ENCODE peak calls at places on chromosomes 16 and 17, in ten cellular contexts. One of them, this sample, is unnamed.

GRCh38 chr17:37392024-37392590 is 14.5 kb downstream of the ACACA start:
- DNase-seq in Peyer's patch: no peak
- DNase-seq in breast epithelium: no peak
- DNase-seq in IMR-90: peak; percentile 90
- DNase-seq in A549: no peak
- DNase-seq in prostate gland: no peak
- DNase-seq in sigmoid colon: no peak
- DNase-seq in heart left ventricle: no peak
- DNase-seq in transverse colon: no peak
- DNase-seq in stomach: no peak
- DNase-seq in this sample: no peak

GRCh38 chr16:29315916-29316517 is 90.5 kb downstream of the NPIPB11 start:
- DNase-seq in A549: no peak
- DNase-seq in sigmoid colon: peak; percentile 27
- DNase-seq in transverse colon: no peak
- DNase-seq in breast epithelium: no peak
- DNase-seq in stomach: no peak
- DNase-seq in IMR-90: no peak
- DNase-seq in heart left ventricle: no peak
- DNase-seq in Peyer's patch: no peak
- DNase-seq in prostate gland: no peak
- DNase-seq in this sample: no peak

GRCh38 chr16:11178424-11178823 is 77.6 kb downstream of the SOCS1 start:
- DNase-seq in transverse colon: no peak
- DNase-seq in stomach: no peak
- DNase-seq in sigmoid colon: no peak
- DNase-seq in A549: no peak
- DNase-seq in Peyer's patch: no peak
- DNase-seq in heart left ventricle: no peak
- DNase-seq in breast epithelium: no peak
- DNase-seq in prostate gland: no peak
- DNase-seq in IMR-90: no peak
- DNase-seq in this sample: no peak

GRCh38 chr16:49858200-49859129 is 2.6 kb upstream of the ZNF423 start:
- DNase-seq in IMR-90: no peak
- DNase-seq in heart left ventricle: peak; percentile 82
- DNase-seq in Peyer's patch: peak; percentile 54
- DNase-seq in prostate gland: no peak
- DNase-seq in A549: peak; percentile 17
- DNase-seq in breast epithelium: no peak
- DNase-seq in transverse colon: peak; percentile 58
- DNase-seq in stomach: no peak
- DNase-seq in sigmoid colon: peak; percentile 83
- DNase-seq in this sample: no peak

GRCh38 chr16:83899272-83899897 is 470 bp downstream of the MLYCD start:
- DNase-seq in sigmoid colon: peak; percentile 77
- DNase-seq in A549: peak; percentile 31
- DNase-seq in transverse colon: peak; percentile 67
- DNase-seq in stomach: peak; percentile 61
- DNase-seq in IMR-90: peak; percentile 66
- DNase-seq in prostate gland: no peak
- DNase-seq in heart left ventricle: peak; percentile 77
- DNase-seq in Peyer's patch: peak; percentile 69
- DNase-seq in breast epithelium: no peak
- DNase-seq in this sample: peak; percentile 55

GRCh38 chr16:78383118-78383517 is 283.7 kb downstream of the WWOX start:
- DNase-seq in IMR-90: no peak
- DNase-seq in prostate gland: no peak
- DNase-seq in Peyer's patch: no peak
- DNase-seq in breast epithelium: no peak
- DNase-seq in A549: no peak
- DNase-seq in transverse colon: no peak
- DNase-seq in stomach: no peak
- DNase-seq in heart left ventricle: no peak
- DNase-seq in sigmoid colon: no peak
- DNase-seq in this sample: no peak

GRCh38 chr17:68328676-68329075 is 37.4 kb downstream of the ARSG start:
- DNase-seq in A549: no peak
- DNase-seq in stomach: no peak
- DNase-seq in heart left ventricle: no peak
- DNase-seq in transverse colon: no peak
- DNase-seq in prostate gland: no peak
- DNase-seq in Peyer's patch: no peak
- DNase-seq in sigmoid colon: no peak
- DNase-seq in IMR-90: peak; percentile 7
- DNase-seq in breast epithelium: peak; percentile 47
- DNase-seq in this sample: no peak

GRCh38 chr17:18323007-18323406 is 7.9 kb downstream of the SMCR8 start:
- DNase-seq in heart left ventricle: no peak
- DNase-seq in A549: peak; percentile 30
- DNase-seq in Peyer's patch: no peak
- DNase-seq in sigmoid colon: peak; percentile 25
- DNase-seq in breast epithelium: no peak
- DNase-seq in transverse colon: no peak
- DNase-seq in IMR-90: peak; percentile 21
- DNase-seq in prostate gland: no peak
- DNase-seq in stomach: no peak
- DNase-seq in this sample: no peak

GRCh38 chr16:75402174-75402820 is 31.0 kb downstream of the CFDP1 start:
- DNase-seq in A549: no peak
- DNase-seq in stomach: no peak
- DNase-seq in prostate gland: no peak
- DNase-seq in heart left ventricle: no peak
- DNase-seq in transverse colon: no peak
- DNase-seq in IMR-90: peak; percentile 75
- DNase-seq in Peyer's patch: no peak
- DNase-seq in sigmoid colon: no peak
- DNase-seq in breast epithelium: no peak
- DNase-seq in this sample: no peak
- TF ChIP-seq POLR2A in A549: no peak
- TF ChIP-seq POLR2A in stomach: no peak
- TF ChIP-seq POLR2A in prostate gland: no peak
- TF ChIP-seq POLR2A in heart left ventricle: no peak
- TF ChIP-seq POLR2A in transverse colon: no peak
- TF ChIP-seq POLR2A in IMR-90: no peak
- TF ChIP-seq POLR2A in Peyer's patch: no peak
- TF ChIP-seq POLR2A in sigmoid colon: no peak
- TF ChIP-seq POLR2A in breast epithelium: no peak
- TF ChIP-seq POLR2A in this sample: no peak

GRCh38 chr16:81470796-81471636 is 26.4 kb downstream of the CMIP start:
- DNase-seq in IMR-90: no peak
- DNase-seq in breast epithelium: no peak
- DNase-seq in sigmoid colon: no peak
- DNase-seq in heart left ventricle: no peak
- DNase-seq in stomach: no peak
- DNase-seq in transverse colon: no peak
- DNase-seq in prostate gland: no peak
- DNase-seq in A549: no peak
- DNase-seq in Peyer's patch: no peak
- DNase-seq in this sample: no peak

GRCh38 chr16:81473561-81473960 is 29.0 kb downstream of the CMIP start:
- DNase-seq in IMR-90: peak; percentile 54
- DNase-seq in Peyer's patch: no peak
- DNase-seq in A549: no peak
- DNase-seq in breast epithelium: no peak
- DNase-seq in transverse colon: no peak
- DNase-seq in stomach: no peak
- DNase-seq in prostate gland: no peak
- DNase-seq in heart left ventricle: no peak
- DNase-seq in sigmoid colon: no peak
- DNase-seq in this sample: no peak

GRCh38 chr16:81473066-81473488 is 28.5 kb downstream of the CMIP start:
- DNase-seq in stomach: no peak
- DNase-seq in breast epithelium: no peak
- DNase-seq in prostate gland: no peak
- DNase-seq in A549: no peak
- DNase-seq in IMR-90: no peak
- DNase-seq in heart left ventricle: no peak
- DNase-seq in Peyer's patch: no peak
- DNase-seq in transverse colon: no peak
- DNase-seq in sigmoid colon: no peak
- DNase-seq in this sample: no peak

GRCh38 chr16:81472391-81472790 is 27.8 kb downstream of the CMIP start:
- DNase-seq in sigmoid colon: no peak
- DNase-seq in stomach: no peak
- DNase-seq in IMR-90: no peak
- DNase-seq in prostate gland: no peak
- DNase-seq in heart left ventricle: no peak
- DNase-seq in breast epithelium: no peak
- DNase-seq in transverse colon: no peak
- DNase-seq in Peyer's patch: no peak
- DNase-seq in A549: no peak
- DNase-seq in this sample: no peak

DNA sequence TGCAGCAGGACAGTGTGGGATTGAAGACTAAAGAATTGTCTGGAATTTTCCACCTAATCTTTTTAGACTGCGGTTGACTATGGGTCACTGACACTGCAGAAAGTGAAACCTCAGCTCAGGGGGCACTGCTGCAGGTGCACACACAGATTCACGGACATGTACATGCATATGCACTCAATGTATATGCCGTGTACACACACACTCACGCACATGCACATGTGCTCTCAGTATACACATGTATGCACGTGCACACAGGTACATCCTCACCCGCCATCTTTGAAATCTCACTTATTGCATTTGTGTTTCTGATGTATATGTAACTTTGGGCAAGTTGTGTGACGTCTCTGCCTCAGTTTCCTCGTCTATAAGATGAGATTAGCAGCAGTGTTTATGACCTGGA is 27.3 kb downstream of the CMIP start:
- DNase-seq in A549: no peak
- DNase-seq in heart left ventricle: no peak
- DNase-seq in breast epithelium: no peak
- DNase-seq in IMR-90: no peak
- DNase-seq in Peyer's patch: no peak
- DNase-seq in transverse colon: no peak
- DNase-seq in stomach: no peak
- DNase-seq in prostate gland: no peak
- DNase-seq in sigmoid colon: no peak
- DNase-seq in this sample: no peak
- H3K4me1 ChIP-seq in A549: peaks cover 81% of the 10 kb centered on the region
- H3K4me1 ChIP-seq in heart left ventricle: no peaks in the 10 kb centered on the region
- H3K4me1 ChIP-seq in breast epithelium: peaks cover 7% of the 10 kb centered on the region
- H3K4me1 ChIP-seq in IMR-90: peaks cover 11% of the 10 kb centered on the region
- H3K4me1 ChIP-seq in Peyer's patch: peaks cover 26% of the 10 kb centered on the region
- H3K4me1 ChIP-seq in transverse colon: peaks cover 50% of the 10 kb centered on the region
- H3K4me1 ChIP-seq in stomach: peaks cover 32% of the 10 kb centered on the region
- H3K4me1 ChIP-seq in prostate gland: no peaks in the 10 kb centered on the region
- H3K4me1 ChIP-seq in sigmoid colon: peaks cover 9% of the 10 kb centered on the region
- H3K4me1 ChIP-seq in this sample: peaks cover 24% of the 10 kb centered on the region

GRCh38 chr17:42530952-42531454 is 5.0 kb upstream of the NAGLU start:
- DNase-seq in A549: no peak
- DNase-seq in Peyer's patch: no peak
- DNase-seq in transverse colon: no peak
- DNase-seq in stomach: no peak
- DNase-seq in IMR-90: no peak
- DNase-seq in breast epithelium: no peak
- DNase-seq in prostate gland: no peak
- DNase-seq in sigmoid colon: no peak
- DNase-seq in heart left ventricle: peak; percentile 41
- DNase-seq in this sample: peak; percentile 82

GRCh38 chr17:42529054-42529453 is 7.0 kb upstream of the NAGLU start:
- DNase-seq in prostate gland: no peak
- DNase-seq in IMR-90: no peak
- DNase-seq in breast epithelium: no peak
- DNase-seq in stomach: no peak
- DNase-seq in A549: no peak
- DNase-seq in heart left ventricle: no peak
- DNase-seq in transverse colon: no peak
- DNase-seq in sigmoid colon: no peak
- DNase-seq in Peyer's patch: no peak
- DNase-seq in this sample: peak; percentile 47

GRCh38 chr17:42527932-42528331 is 8.1 kb upstream of the NAGLU start:
- DNase-seq in stomach: no peak
- DNase-seq in heart left ventricle: no peak
- DNase-seq in prostate gland: no peak
- DNase-seq in sigmoid colon: peak; percentile 48
- DNase-seq in IMR-90: no peak
- DNase-seq in transverse colon: no peak
- DNase-seq in breast epithelium: no peak
- DNase-seq in Peyer's patch: no peak
- DNase-seq in A549: no peak
- DNase-seq in this sample: no peak

GRCh38 chr17:42535400-42536047 is 517 bp upstream of the NAGLU start:
- DNase-seq in transverse colon: no peak
- DNase-seq in stomach: no peak
- DNase-seq in IMR-90: no peak
- DNase-seq in prostate gland: no peak
- DNase-seq in heart left ventricle: no peak
- DNase-seq in sigmoid colon: no peak
- DNase-seq in A549: no peak
- DNase-seq in breast epithelium: no peak
- DNase-seq in Peyer's patch: no peak
- DNase-seq in this sample: no peak

GRCh38 chr17:42531455-42532354 is 4.3 kb upstream of the NAGLU start:
- DNase-seq in breast epithelium: no peak
- DNase-seq in Peyer's patch: peak; percentile 86
- DNase-seq in stomach: peak; percentile 70
- DNase-seq in transverse colon: peak; percentile 76
- DNase-seq in prostate gland: no peak
- DNase-seq in heart left ventricle: peak; percentile 87
- DNase-seq in sigmoid colon: peak; percentile 83
- DNase-seq in IMR-90: peak; percentile 34
- DNase-seq in A549: no peak
- DNase-seq in this sample: peak; percentile 82
- H3K4me3 ChIP-seq in breast epithelium: peak overlapping the region; percentile 48
- H3K4me3 ChIP-seq in Peyer's patch: peak overlapping the region; percentile 45
- H3K4me3 ChIP-seq in stomach: peak overlapping the region; percentile 45
- H3K4me3 ChIP-seq in transverse colon: peak overlapping the region; percentile 13
- H3K4me3 ChIP-seq in prostate gland: peak overlapping the region; percentile 41
- H3K4me3 ChIP-seq in heart left ventricle: peak overlapping the region; percentile 58
- H3K4me3 ChIP-seq in sigmoid colon: peak overlapping the region; percentile 37
- H3K4me3 ChIP-seq in IMR-90: peak overlapping the region; percentile 42
- H3K4me3 ChIP-seq in A549: peak overlapping the region; percentile 55
- H3K4me3 ChIP-seq in this sample: peak overlapping the region; percentile 40

GRCh38 chr16:4426722-4427372 is 1.2 kb downstream of the DNAJA3 start:
- DNase-seq in A549: no peak
- DNase-seq in stomach: no peak
- DNase-seq in IMR-90: no peak
- DNase-seq in transverse colon: no peak
- DNase-seq in prostate gland: no peak
- DNase-seq in Peyer's patch: no peak
- DNase-seq in sigmoid colon: no peak
- DNase-seq in breast epithelium: no peak
- DNase-seq in heart left ventricle: no peak
- DNase-seq in this sample: no peak

GRCh38 chr16:4420703-4421102 is 4.3 kb upstream of the CORO7 start:
- DNase-seq in sigmoid colon: no peak
- DNase-seq in A549: no peak
- DNase-seq in stomach: no peak
- DNase-seq in Peyer's patch: no peak
- DNase-seq in breast epithelium: no peak
- DNase-seq in IMR-90: no peak
- DNase-seq in transverse colon: no peak
- DNase-seq in heart left ventricle: no peak
- DNase-seq in prostate gland: no peak
- DNase-seq in this sample: no peak

GRCh38 chr16:4426021-4426684 is 485 bp downstream of the DNAJA3 start:
- DNase-seq in prostate gland: no peak
- DNase-seq in heart left ventricle: no peak
- DNase-seq in sigmoid colon: no peak
- DNase-seq in breast epithelium: no peak
- DNase-seq in Peyer's patch: no peak
- DNase-seq in A549: peak; percentile 18
- DNase-seq in transverse colon: no peak
- DNase-seq in stomach: no peak
- DNase-seq in IMR-90: no peak
- DNase-seq in this sample: peak; percentile 64

GRCh38 chr16:4428500-4428899 is 2.8 kb downstream of the DNAJA3 start:
- DNase-seq in A549: no peak
- DNase-seq in sigmoid colon: no peak
- DNase-seq in heart left ventricle: no peak
- DNase-seq in breast epithelium: no peak
- DNase-seq in Peyer's patch: no peak
- DNase-seq in transverse colon: no peak
- DNase-seq in IMR-90: no peak
- DNase-seq in prostate gland: no peak
- DNase-seq in stomach: no peak
- DNase-seq in this sample: no peak

GRCh38 chr16:4425378-4426020 is at the start of gene DNAJA3:
- DNase-seq in stomach: peak; percentile 94
- DNase-seq in IMR-90: peak; percentile 96
- DNase-seq in sigmoid colon: peak; percentile 96
- DNase-seq in heart left ventricle: peak; percentile 96
- DNase-seq in A549: peak; percentile 95
- DNase-seq in transverse colon: peak; percentile 91
- DNase-seq in breast epithelium: peak; percentile 89
- DNase-seq in prostate gland: peak; percentile 90
- DNase-seq in Peyer's patch: peak; percentile 96
- DNase-seq in this sample: peak; percentile 94
- TF ChIP-seq POLR2A in stomach: no peak
- TF ChIP-seq POLR2A in IMR-90: peak; percentile 92
- TF ChIP-seq POLR2A in sigmoid colon: peak; percentile 75
- TF ChIP-seq POLR2A in heart left ventricle: peak; percentile 24
- TF ChIP-seq POLR2A in A549: peak; percentile 88
- TF ChIP-seq POLR2A in transverse colon: peak; percentile 81
- TF ChIP-seq POLR2A in breast epithelium: no peak
- TF ChIP-seq POLR2A in prostate gland: peak; percentile 64
- TF ChIP-seq POLR2A in Peyer's patch: peak; percentile 76
- TF ChIP-seq POLR2A in this sample: peak; percentile 84

This sample was measured in right lobe of liver.